ENCODE peak calls at places on chromosomes 5 and 9, in nine cellular contexts. F is activated CD4-positive, CD25-positive, alpha-beta regulatory T cell treated with anti-CD3 and anti-CD28 coated beads, Interleukin-2, amount 50 U/mL, for 16 hours; Z is neuronal stem cell; R is NCI-H774; M is Peyer's patch; J is M059J; S is stimulated activated CD4-positive, alpha-beta T cell treated with anti-CD3 and anti-CD28 coated beads, Interleukin-15, amount 100 ng/mL, for 1 hour; N is body of pancreas; V is T1000. A is an unnamed sample.

GRCh38 chr9:14400658-14400995 is 86.7 kb upstream of the NFIB start:
- DNase-seq in F (no peak), Z (no peak), R (peak), M (no peak), J (peak), S (no peak), N (peak), V (no peak), A (peak)

GRCh38 chr9:108586451-108586850 is 269.3 kb downstream of the ACTL7B start:
- DNase-seq in F (no peak), Z (no peak), R (no peak), M (no peak), J (no peak), S (no peak), N (no peak), V (no peak), A (no peak)

GRCh38 chr5:179178016-179178575 is 117.9 kb downstream of the ZNF354C start:
- DNase-seq in F (no peak), Z (no peak), R (no peak), M (no peak), J (no peak), S (no peak), N (no peak), V (no peak), A (no peak)

GRCh38 chr9:35793461-35793860 is 2.1 kb downstream of the NPR2 start:
- DNase-seq in F (no peak), Z (no peak), R (no peak), M (no peak), J (no peak), S (no peak), N (no peak), V (no peak), A (no peak)

GRCh38 chr9:121862371-121862970 is 211.0 kb downstream of the DAB2IP start:
- DNase-seq in F (no peak), Z (no peak), R (no peak), M (peak), J (no peak), S (no peak), N (no peak), V (no peak), A (no peak)

GRCh38 chr5:2039180-2039531 is 156.4 kb upstream of the IRX4 start:
- DNase-seq in F (no peak), Z (no peak), R (no peak), M (no peak), J (no peak), S (no peak), N (no peak), V (no peak), A (no peak)

GRCh38 chr9:21964925-21965385 is 29.2 kb downstream of the CDKN2A start:
- DNase-seq in F (peak), Z (no peak), R (no peak), M (no peak), J (no peak), S (no peak), N (peak), V (no peak), A (no peak)

GRCh38 chr9:120733190-120733589 is 18.9 kb upstream of the MEGF9 start:
- DNase-seq in F (no peak), Z (no peak), R (no peak), M (no peak), J (peak), S (no peak), N (peak), V (no peak), A (no peak)

A was measured in HEK293T.